ENCODE peak calls at places on chromosomes 5 and 9, in six cellular contexts. N is GM10248; J is stimulated activated CD4-positive, alpha-beta T cell treated with anti-CD3 and anti-CD28 coated beads, TNF-alpha, amount 100 ng/mL, for 48 hours; B is AG08395; O is activated CD4-positive, alpha-beta T cell treated with anti-CD3 and anti-CD28 coated beads, Interleukin-2, amount 50 U/mL, for 48 hours; P is left colon. I is an unnamed sample.

GRCh38 chr5:78758169-78758839 is 109.7 kb upstream of the LHFPL2 start:
- DNase-seq in N (peak), J (no peak), B (no peak), O (no peak), P (no peak), I (peak)

GRCh38 chr5:136004436-136004835 is 24.4 kb upstream of the TGFBI start:
- DNase-seq in N (no peak), J (no peak), B (peak), O (no peak), P (no peak), I (no peak)

GRCh38 chr9:135478858-135479468 is 619 bp upstream of the PPP1R26 start:
- DNase-seq in N (no peak), J (no peak), B (peak), O (no peak), P (peak), I (no peak)

GRCh38 chr9:34506623-34507022 is 16.2 kb downstream of the ENHO start:
- DNase-seq in N (no peak), J (no peak), B (no peak), O (no peak), P (no peak), I (no peak)

GRCh38 chr5:1039210-1039548 is 30.6 kb downstream of the NKD2 start:
- DNase-seq in N (no peak), J (no peak), B (no peak), O (no peak), P (no peak), I (no peak)

GRCh38 chr9:132121021-132121420 is 40.8 kb upstream of the NTNG2 start:
- DNase-seq in N (no peak), J (no peak), B (no peak), O (no peak), P (no peak), I (no peak)

GRCh38 chr9:137387034-137387890 is 35.7 kb downstream of the EXD3 start:
- DNase-seq in N (no peak), J (peak), B (no peak), O (peak), P (no peak), I (no peak)

GRCh38 chr9:75071530-75072122 is 16.3 kb downstream of the NMRK1 start:
- DNase-seq in N (no peak), J (peak), B (no peak), O (peak), P (peak), I (no peak)

GRCh38 chr5:539469-540214 is 15.4 kb upstream of the SLC9A3 start:
- DNase-seq in N (no peak), J (no peak), B (no peak), O (no peak), P (no peak), I (no peak)

GRCh38 chr9:4987996-4988421 is 2.9 kb downstream of the JAK2 start:
- DNase-seq in N (peak), J (no peak), B (peak), O (peak), P (peak), I (peak)

GRCh38 chr5:157253547-157253946 is 12.4 kb upstream of the CYFIP2 start:
- DNase-seq in N (peak), J (no peak), B (peak), O (no peak), P (peak), I (no peak)

GRCh38 chr5:440413-441180 is 2.4 kb upstream of the EXOC3 start:
- DNase-seq in N (no peak), J (no peak), B (no peak), O (no peak), P (no peak), I (no peak)

GRCh38 chr9:15239816-15240215 is 67.2 kb downstream of the TTC39B start:
- DNase-seq in N (no peak), J (no peak), B (peak), O (no peak), P (no peak), I (no peak)

GRCh38 chr5:112844489-112844888 is 16.6 kb upstream of the SRP19 start:
- DNase-seq in N (no peak), J (no peak), B (no peak), O (no peak), P (no peak), I (no peak)

GRCh38 chr9:105171589-105171988 is 72.9 kb upstream of the SLC44A1 start:
- DNase-seq in N (no peak), J (no peak), B (no peak), O (no peak), P (no peak), I (no peak)

GRCh38 chr9:92645041-92645440 is 24.9 kb downstream of the IPPK start:
- DNase-seq in N (no peak), J (no peak), B (no peak), O (no peak), P (no peak), I (no peak)

GRCh38 chr5:83265318-83265717 is 188.0 kb downstream of the XRCC4 start:
- DNase-seq in N (no peak), J (no peak), B (no peak), O (no peak), P (no peak), I (no peak)

GRCh38 chr5:146533260-146533857 is 17.4 kb upstream of the GPR151 start:
- DNase-seq in N (peak), J (peak), B (peak), O (peak), P (peak), I (peak)

GRCh38 chr9:95336281-95336680 is 18.8 kb upstream of the FANCC start:
- DNase-seq in N (no peak), J (no peak), B (no peak), O (peak), P (no peak), I (no peak)

GRCh38 chr5:163565931-163566608 is 60.7 kb downstream of the MAT2B start:
- DNase-seq in N (peak), J (no peak), B (peak), O (peak), P (peak), I (peak)

GRCh38 chr5:58019614-58020013 is 440.3 kb downstream of the PLK2 start:
- DNase-seq in N (no peak), J (no peak), B (peak), O (no peak), P (peak), I (no peak)

GRCh38 chr9:127790094-127790855 is 4.4 kb downstream of the CDK9 start:
- DNase-seq in N (no peak), J (no peak), B (no peak), O (no peak), P (no peak), I (no peak)

GRCh38 chr5:138102454-138103320 is 18.9 kb downstream of the WNT8A start:
- DNase-seq in N (no peak), J (no peak), B (no peak), O (no peak), P (no peak), I (peak)

GRCh38 chr9:133276001-133276884 is 1.2 kb upstream of the ABO start:
- DNase-seq in N (no peak), J (no peak), B (no peak), O (no peak), P (no peak), I (no peak)

GRCh38 chr9:127557466-127557869 is 54.6 kb upstream of the STXBP1 start:
- DNase-seq in N (no peak), J (no peak), B (peak), O (no peak), P (no peak), I (no peak)

GRCh38 chr9:89562186-89562814 is 42.5 kb upstream of the GADD45G start:
- DNase-seq in N (no peak), J (no peak), B (no peak), O (no peak), P (no peak), I (no peak)

GRCh38 chr5:173736374-173736773 is 119.9 kb upstream of the BOD1 start:
- DNase-seq in N (no peak), J (no peak), B (no peak), O (no peak), P (peak), I (no peak)

GRCh38 chr9:129362287-129363098 is 184.4 kb upstream of the IER5L start:
- DNase-seq in N (peak), J (no peak), B (no peak), O (no peak), P (no peak), I (no peak)

GRCh38 chr5:43601454-43602260 is 1.3 kb upstream of the NNT start:
- DNase-seq in N (peak), J (no peak), B (peak), O (no peak), P (no peak), I (no peak)